ENCODE peak calls at places on chromosomes 13 and 19, in eight cellular contexts. X is uterus, D is endothelial cell, W is cardiac muscle cell, J is epithelial cell of proximal tubule, S is heart right ventricle, O is A673, P is AG09319. Q is an unnamed sample.

GRCh38 chr13:44848956-44849748 is 140.1 kb downstream of the NUFIP1 start:
- DNase-seq in X (peak; percentile 51), D (no peak), W (no peak), J (peak; percentile 87), S (no peak), O (no peak), P (no peak), Q (no peak)

GRCh38 chr19:36258028-36258875 is 43.3 kb downstream of the ZNF146 start:
- DNase-seq in X (no peak), D (no peak), W (no peak), J (no peak), S (no peak), O (no peak), P (no peak), Q (no peak)

GRCh38 chr13:46296920-46297319 is 85.2 kb downstream of the LRRC63 start:
- DNase-seq in X (no peak), D (no peak), W (peak; percentile 95), J (peak; percentile 55), S (no peak), O (peak; percentile 49), P (peak; percentile 84), Q (peak; percentile 85)

GRCh38 chr19:53904909-53905308 is 4.2 kb upstream of the CACNG7 start:
- DNase-seq in X (no peak), D (no peak), W (no peak), J (no peak), S (no peak), O (no peak), P (no peak), Q (no peak)

GRCh38 chr19:1090731-1091543 is 4.2 kb downstream of the POLR2E start:
- DNase-seq in X (no peak), D (no peak), W (no peak), J (no peak), S (no peak), O (no peak), P (no peak), Q (no peak)

GRCh38 chr19:35377656-35378055 is 6.8 kb downstream of the GPR42 start:
- DNase-seq in X (no peak), D (no peak), W (peak; percentile 19), J (no peak), S (no peak), O (peak; percentile 61), P (no peak), Q (no peak)

GRCh38 chr19:4009990-4010807 is 2.7 kb downstream of the PIAS4 start:
- DNase-seq in X (no peak), D (no peak), W (no peak), J (no peak), S (no peak), O (no peak), P (no peak), Q (no peak)

GRCh38 chr13:113404723-113405471 is 41.0 kb upstream of the GRTP1 start:
- DNase-seq in X (no peak), D (no peak), W (no peak), J (no peak), S (no peak), O (no peak), P (no peak), Q (no peak)

GRCh38 chr13:27968316-27969072 is 621 bp downstream of the CDX2 start:
- DNase-seq in X (no peak), D (no peak), W (no peak), J (no peak), S (no peak), O (no peak), P (no peak), Q (no peak)

GRCh38 chr13:114200673-114201005 is 21.6 kb downstream of the CFAP97D2 start:
- DNase-seq in X (no peak), D (no peak), W (peak; percentile 26), J (no peak), S (no peak), O (no peak), P (no peak), Q (no peak)

GRCh38 chr13:29718694-29719093 is 123.2 kb upstream of the SLC7A1 start:
- DNase-seq in X (no peak), D (no peak), W (no peak), J (no peak), S (no peak), O (no peak), P (no peak), Q (no peak)

GRCh38 chr19:42021185-42021584 is 27.2 kb upstream of the ATP1A3 start:
- DNase-seq in X (no peak), D (no peak), W (no peak), J (no peak), S (no peak), O (no peak), P (no peak), Q (no peak)

GRCh38 chr19:42022616-42023015 is 28.6 kb upstream of the ATP1A3 start:
- DNase-seq in X (no peak), D (no peak), W (no peak), J (no peak), S (no peak), O (no peak), P (no peak), Q (no peak)

GRCh38 chr19:42024622-42025111 is 30.6 kb upstream of the ATP1A3 start:
- DNase-seq in X (peak; percentile 31), D (no peak), W (peak; percentile 72), J (no peak), S (peak; percentile 75), O (no peak), P (peak; percentile 14), Q (no peak)

GRCh38 chr19:42023943-42024260 is 29.9 kb upstream of the ATP1A3 start:
- DNase-seq in X (no peak), D (no peak), W (no peak), J (no peak), S (no peak), O (no peak), P (no peak), Q (no peak)

DNA sequence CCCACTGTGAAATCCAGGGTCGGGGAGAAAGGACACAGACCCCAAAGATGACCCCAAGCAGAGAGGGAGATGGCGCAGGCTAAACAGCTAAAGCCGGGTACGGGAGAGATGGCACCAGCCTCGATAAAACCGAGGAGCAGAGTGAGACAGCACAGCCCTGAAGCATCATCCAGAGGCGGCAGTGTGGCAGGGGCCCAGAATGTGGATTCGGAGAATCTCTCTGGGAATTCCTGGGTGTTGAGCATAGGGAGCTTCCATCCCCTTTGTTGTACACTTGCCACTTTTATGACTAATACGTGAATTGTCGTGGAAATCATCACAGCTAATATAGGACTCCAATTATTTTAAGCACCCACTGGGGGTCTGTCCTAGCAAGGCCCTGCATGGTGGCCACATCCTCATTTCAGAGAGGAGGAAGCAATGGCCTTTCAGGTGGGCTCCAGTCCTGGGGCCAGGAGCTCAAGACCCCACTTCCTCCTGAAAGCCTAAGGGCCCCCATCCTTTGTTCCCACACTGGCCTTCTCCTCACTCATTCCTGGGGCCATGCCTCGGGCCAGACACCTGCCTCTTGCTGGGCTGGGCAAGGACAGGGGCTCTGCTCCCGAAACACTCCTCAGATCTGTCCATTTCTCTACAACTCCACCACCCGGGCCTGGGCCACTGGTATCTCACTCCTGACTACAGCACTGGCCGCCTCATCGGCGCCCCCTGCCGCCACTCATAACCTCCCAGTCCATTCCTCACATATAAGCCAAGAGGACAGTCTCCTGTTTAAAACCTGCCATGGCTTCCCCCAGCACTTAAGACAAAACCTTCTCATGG is 29.3 kb upstream of the ATP1A3 start:
- DNase-seq in X (no peak), D (peak; percentile 55), W (peak; percentile 30), J (no peak), S (no peak), O (peak; percentile 30), P (no peak), Q (peak; percentile 35)
- TF ChIP-seq CTCF in X (no peak), D (peak; percentile 51), W (peak; percentile 49), J (peak; percentile 47), S (no peak), O (peak; percentile 62), P (peak; percentile 33), Q (peak; percentile 31)

DNA sequence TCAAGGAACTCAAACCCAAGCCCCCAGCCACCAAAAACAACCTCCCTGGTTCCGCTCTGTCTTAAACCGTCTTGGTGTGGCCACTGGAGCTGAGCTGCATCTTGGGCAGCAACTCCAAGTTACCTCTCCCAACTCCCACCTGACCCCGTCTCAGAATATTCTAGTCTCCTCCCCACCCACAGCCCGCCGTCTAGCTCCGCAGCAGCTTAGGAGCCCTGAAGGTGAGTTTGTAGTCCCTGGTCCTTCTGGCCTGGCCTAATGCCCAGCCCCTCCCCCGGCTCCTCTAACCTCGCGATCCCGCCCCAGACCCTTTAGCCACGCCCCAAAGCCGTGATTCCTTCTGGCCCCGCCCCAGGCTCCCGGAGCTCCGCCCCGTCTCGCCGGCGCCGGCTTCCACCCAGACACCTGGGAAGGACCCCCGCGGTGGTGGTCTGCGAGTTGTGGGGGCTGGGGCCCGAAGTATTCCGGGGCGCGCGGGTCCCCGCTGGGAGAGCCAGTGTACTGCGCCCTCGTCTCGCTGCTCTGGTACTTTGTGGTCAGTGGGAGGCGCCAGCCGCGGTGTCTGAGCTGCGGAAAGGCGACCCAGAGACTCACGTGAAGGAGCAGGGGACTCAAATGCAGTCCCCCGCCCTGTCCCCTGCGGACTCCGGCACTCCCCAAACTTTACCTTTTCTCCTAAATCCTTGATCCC is 2.5 kb upstream of the LHB start:
- DNase-seq in X (peak; percentile 64), D (peak; percentile 71), W (peak; percentile 50), J (no peak), S (peak; percentile 69), O (peak; percentile 51), P (no peak), Q (peak; percentile 83)
- TF ChIP-seq CTCF in X (no peak), D (no peak), W (no peak), J (peak; percentile 19), S (no peak), O (peak; percentile 48), P (peak; percentile 6), Q (no peak)

DNA sequence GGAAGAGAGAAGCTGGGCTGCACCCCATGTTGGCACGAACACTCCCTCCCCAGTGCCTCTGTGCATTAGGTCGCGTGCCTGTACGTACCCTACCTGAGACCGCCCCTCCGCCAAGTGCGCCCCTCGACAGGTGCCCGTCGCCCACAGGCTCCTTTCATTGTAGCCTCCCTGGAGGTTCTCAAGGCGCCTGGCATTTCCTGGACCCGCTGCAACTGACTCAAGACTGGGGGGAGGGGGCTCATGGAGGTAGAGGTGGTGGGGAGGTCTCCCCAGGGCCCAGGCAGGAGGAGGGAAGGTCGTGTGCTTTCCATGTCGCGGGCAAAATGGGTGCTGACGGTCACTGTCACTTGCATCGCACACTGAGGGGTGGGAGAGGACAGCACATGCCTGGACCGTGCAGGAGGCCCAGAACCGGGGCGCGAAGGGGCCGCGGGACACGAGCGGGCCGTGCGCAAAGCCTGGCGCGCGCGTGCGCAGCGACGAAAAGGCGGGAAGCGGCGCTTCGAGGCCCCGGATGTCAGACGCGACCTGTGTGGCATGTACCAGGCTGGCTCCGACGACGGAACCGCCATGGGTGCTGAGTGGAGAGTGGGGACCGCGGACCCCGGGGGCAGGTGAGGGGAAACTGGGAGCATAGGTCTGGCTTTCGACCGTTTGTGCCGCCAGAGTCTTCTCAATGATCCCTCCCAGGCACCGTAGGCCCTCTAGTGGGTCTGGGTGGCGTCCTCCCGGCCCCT is 16.5 kb downstream of the NFIX start:
- DNase-seq in X (peak; percentile 46), D (no peak), W (no peak), J (no peak), S (no peak), O (no peak), P (no peak), Q (no peak)
- TF ChIP-seq CTCF in X (no peak), D (no peak), W (no peak), J (no peak), S (no peak), O (no peak), P (no peak), Q (no peak)

DNA sequence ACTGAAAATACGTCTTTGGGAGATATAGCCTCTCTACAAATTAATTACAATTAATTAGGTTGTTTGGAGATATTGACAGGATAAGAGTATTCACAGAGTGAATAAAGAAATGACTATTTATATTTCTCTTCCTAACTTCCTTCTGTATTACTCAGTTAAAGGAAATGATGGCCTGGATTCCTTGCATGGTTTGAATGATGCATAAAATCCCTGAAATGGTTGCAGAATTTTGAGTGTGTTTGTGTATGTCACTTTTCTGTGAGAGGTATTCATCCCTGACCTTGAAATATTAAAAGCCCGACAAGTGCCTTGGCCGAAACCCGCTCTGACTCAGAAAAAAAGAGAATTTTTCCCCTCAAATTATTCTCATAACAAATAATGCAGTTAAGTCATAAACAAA is 90.0 kb downstream of the PDS5B start:
- DNase-seq in X (no peak), D (no peak), W (no peak), J (no peak), S (no peak), O (no peak), P (no peak), Q (no peak)
- TF ChIP-seq CTCF in X (no peak), D (no peak), W (no peak), J (no peak), S (no peak), O (no peak), P (no peak), Q (no peak)